ENCODE peak calls at places on chromosomes 5 and 9, in ten cellular contexts. One of them, this sample, is unnamed.
A peak's percentile ranks its signal among the peaks of the same experiment; 100 is the strongest.

GRCh38 chr9:93812410-93812668 is 142.8 kb downstream of the BARX1 start:
- DNase-seq in AG09309: no peak
- DNase-seq in cardiac fibroblast: no peak
- DNase-seq in brain microvascular endothelial cell: no peak
- DNase-seq in HL-60: no peak
- DNase-seq in lower leg skin: peak; percentile 59
- DNase-seq in epithelial cell of esophagus: no peak
- DNase-seq in Peyer's patch: peak; percentile 24
- DNase-seq in neural crest cell: no peak
- DNase-seq in nephron progenitor cell: no peak
- DNase-seq in this sample: no peak

GRCh38 chr9:99358668-99359067 is 136.6 kb downstream of the SEC61B start:
- DNase-seq in HL-60: no peak
- DNase-seq in lower leg skin: no peak
- DNase-seq in brain microvascular endothelial cell: no peak
- DNase-seq in AG09309: no peak
- DNase-seq in neural crest cell: no peak
- DNase-seq in Peyer's patch: no peak
- DNase-seq in epithelial cell of esophagus: no peak
- DNase-seq in cardiac fibroblast: no peak
- DNase-seq in nephron progenitor cell: no peak
- DNase-seq in this sample: no peak

GRCh38 chr9:133955821-133956411 is 36.2 kb downstream of the VAV2 start:
- DNase-seq in brain microvascular endothelial cell: no peak
- DNase-seq in nephron progenitor cell: peak; percentile 60
- DNase-seq in HL-60: no peak
- DNase-seq in neural crest cell: peak; percentile 52
- DNase-seq in Peyer's patch: no peak
- DNase-seq in cardiac fibroblast: peak; percentile 58
- DNase-seq in epithelial cell of esophagus: no peak
- DNase-seq in lower leg skin: no peak
- DNase-seq in AG09309: no peak
- DNase-seq in this sample: no peak

GRCh38 chr5:64958757-64959391 is 190.1 kb downstream of the CWC27 start:
- DNase-seq in AG09309: peak; percentile 18
- DNase-seq in brain microvascular endothelial cell: no peak
- DNase-seq in cardiac fibroblast: peak; percentile 69
- DNase-seq in nephron progenitor cell: no peak
- DNase-seq in Peyer's patch: no peak
- DNase-seq in epithelial cell of esophagus: peak; percentile 34
- DNase-seq in lower leg skin: no peak
- DNase-seq in HL-60: no peak
- DNase-seq in neural crest cell: no peak
- DNase-seq in this sample: no peak

GRCh38 chr9:110875275-110875674 is 163.0 kb downstream of the LPAR1 start:
- DNase-seq in nephron progenitor cell: no peak
- DNase-seq in brain microvascular endothelial cell: no peak
- DNase-seq in AG09309: no peak
- DNase-seq in Peyer's patch: no peak
- DNase-seq in neural crest cell: no peak
- DNase-seq in HL-60: peak; percentile 65
- DNase-seq in lower leg skin: peak; percentile 86
- DNase-seq in epithelial cell of esophagus: no peak
- DNase-seq in cardiac fibroblast: no peak
- DNase-seq in this sample: no peak

GRCh38 chr5:155529366-155529765 is 515.8 kb downstream of the KIF4B start:
- DNase-seq in neural crest cell: peak; percentile 1
- DNase-seq in AG09309: no peak
- DNase-seq in epithelial cell of esophagus: peak; percentile 99
- DNase-seq in Peyer's patch: no peak
- DNase-seq in cardiac fibroblast: no peak
- DNase-seq in lower leg skin: no peak
- DNase-seq in nephron progenitor cell: no peak
- DNase-seq in HL-60: no peak
- DNase-seq in brain microvascular endothelial cell: no peak
- DNase-seq in this sample: no peak

GRCh38 chr9:89234636-89235035 is 56.0 kb upstream of the SHC3 start:
- DNase-seq in Peyer's patch: no peak
- DNase-seq in brain microvascular endothelial cell: no peak
- DNase-seq in cardiac fibroblast: peak; percentile 13
- DNase-seq in neural crest cell: peak; percentile 30
- DNase-seq in nephron progenitor cell: peak; percentile 36
- DNase-seq in epithelial cell of esophagus: peak; percentile 4
- DNase-seq in AG09309: no peak
- DNase-seq in HL-60: no peak
- DNase-seq in lower leg skin: no peak
- DNase-seq in this sample: no peak

GRCh38 chr9:116569111-116569510 is 118.0 kb upstream of the TRIM32 start:
- DNase-seq in nephron progenitor cell: no peak
- DNase-seq in HL-60: no peak
- DNase-seq in Peyer's patch: no peak
- DNase-seq in brain microvascular endothelial cell: no peak
- DNase-seq in lower leg skin: no peak
- DNase-seq in AG09309: no peak
- DNase-seq in cardiac fibroblast: no peak
- DNase-seq in neural crest cell: no peak
- DNase-seq in epithelial cell of esophagus: peak; percentile 84
- DNase-seq in this sample: no peak

GRCh38 chr5:53820119-53820801 is 259.8 kb downstream of the NDUFS4 start:
- DNase-seq in HL-60: no peak
- DNase-seq in nephron progenitor cell: no peak
- DNase-seq in AG09309: no peak
- DNase-seq in epithelial cell of esophagus: no peak
- DNase-seq in neural crest cell: no peak
- DNase-seq in cardiac fibroblast: no peak
- DNase-seq in Peyer's patch: no peak
- DNase-seq in lower leg skin: no peak
- DNase-seq in brain microvascular endothelial cell: no peak
- DNase-seq in this sample: no peak

GRCh38 chr9:17807670-17808282 is 228.9 kb downstream of the SH3GL2 start:
- DNase-seq in Peyer's patch: no peak
- DNase-seq in HL-60: no peak
- DNase-seq in cardiac fibroblast: no peak
- DNase-seq in AG09309: no peak
- DNase-seq in epithelial cell of esophagus: no peak
- DNase-seq in nephron progenitor cell: no peak
- DNase-seq in neural crest cell: no peak
- DNase-seq in lower leg skin: no peak
- DNase-seq in brain microvascular endothelial cell: no peak
- DNase-seq in this sample: no peak

GRCh38 chr5:133840168-133840567 is 128.3 kb downstream of the C5orf15 start:
- DNase-seq in lower leg skin: no peak
- DNase-seq in brain microvascular endothelial cell: no peak
- DNase-seq in cardiac fibroblast: no peak
- DNase-seq in neural crest cell: no peak
- DNase-seq in epithelial cell of esophagus: no peak
- DNase-seq in HL-60: no peak
- DNase-seq in AG09309: no peak
- DNase-seq in Peyer's patch: no peak
- DNase-seq in nephron progenitor cell: no peak
- DNase-seq in this sample: no peak
- TF ChIP-seq CTCF in lower leg skin: no peak
- TF ChIP-seq CTCF in brain microvascular endothelial cell: no peak
- TF ChIP-seq CTCF in cardiac fibroblast: no peak
- TF ChIP-seq CTCF in neural crest cell: no peak
- TF ChIP-seq CTCF in epithelial cell of esophagus: no peak
- TF ChIP-seq CTCF in HL-60: no peak
- TF ChIP-seq CTCF in AG09309: no peak
- TF ChIP-seq CTCF in Peyer's patch: no peak
- TF ChIP-seq CTCF in nephron progenitor cell: no peak
- TF ChIP-seq CTCF in this sample: no peak

DNA sequence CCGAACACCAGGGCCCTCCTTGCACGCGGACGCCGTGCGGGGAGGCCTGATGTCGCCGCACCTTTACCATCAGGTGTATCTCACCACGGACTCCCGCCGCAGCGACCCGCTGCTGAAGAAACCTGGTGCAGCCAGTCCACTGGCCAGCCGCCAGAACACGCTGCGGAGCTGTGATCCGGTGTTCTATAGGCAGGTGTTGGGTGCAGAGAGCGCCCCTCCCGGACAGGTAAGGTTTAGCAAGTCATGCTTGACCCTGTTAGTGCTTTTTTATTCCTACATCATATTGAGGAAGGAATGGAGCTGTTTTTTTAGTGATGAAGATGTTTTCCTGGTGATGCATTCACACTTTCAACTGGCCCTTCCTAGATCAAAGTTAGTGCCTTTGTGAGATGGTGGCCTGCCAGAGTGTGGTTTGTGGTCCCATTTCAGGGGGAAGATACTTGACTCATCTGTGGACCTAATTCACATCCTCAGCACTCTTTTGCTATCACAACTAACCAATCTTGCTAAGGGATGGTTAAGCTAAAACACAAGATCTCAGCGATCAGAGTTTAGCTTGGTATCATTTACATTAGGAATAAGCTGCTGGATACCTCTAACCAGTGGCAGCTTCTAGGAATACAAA is 2.7 kb downstream of the PCDHGC3 start:
- DNase-seq in cardiac fibroblast: no peak
- DNase-seq in nephron progenitor cell: no peak
- DNase-seq in Peyer's patch: peak; percentile 83
- DNase-seq in neural crest cell: no peak
- DNase-seq in epithelial cell of esophagus: peak; percentile 76
- DNase-seq in lower leg skin: peak; percentile 90
- DNase-seq in brain microvascular endothelial cell: no peak
- DNase-seq in HL-60: no peak
- DNase-seq in AG09309: no peak
- DNase-seq in this sample: no peak
- TF ChIP-seq CTCF in cardiac fibroblast: peak; percentile 23
- TF ChIP-seq CTCF in nephron progenitor cell: no peak
- TF ChIP-seq CTCF in Peyer's patch: peak; percentile 26
- TF ChIP-seq CTCF in neural crest cell: peak; percentile 57
- TF ChIP-seq CTCF in epithelial cell of esophagus: peak; percentile 65
- TF ChIP-seq CTCF in lower leg skin: no peak
- TF ChIP-seq CTCF in brain microvascular endothelial cell: peak; percentile 58
- TF ChIP-seq CTCF in HL-60: no peak
- TF ChIP-seq CTCF in AG09309: peak; percentile 46
- TF ChIP-seq CTCF in this sample: peak; percentile 60

GRCh38 chr5:140764177-140765020 is 21.5 kb upstream of the PCDHA1 start:
- DNase-seq in lower leg skin: no peak
- DNase-seq in brain microvascular endothelial cell: no peak
- DNase-seq in Peyer's patch: no peak
- DNase-seq in HL-60: no peak
- DNase-seq in AG09309: no peak
- DNase-seq in neural crest cell: no peak
- DNase-seq in epithelial cell of esophagus: no peak
- DNase-seq in cardiac fibroblast: no peak
- DNase-seq in nephron progenitor cell: no peak
- DNase-seq in this sample: no peak

GRCh38 chr5:140767444-140767843 is 18.5 kb upstream of the PCDHA1 start:
- DNase-seq in cardiac fibroblast: no peak
- DNase-seq in epithelial cell of esophagus: no peak
- DNase-seq in Peyer's patch: no peak
- DNase-seq in lower leg skin: no peak
- DNase-seq in brain microvascular endothelial cell: no peak
- DNase-seq in HL-60: no peak
- DNase-seq in neural crest cell: no peak
- DNase-seq in AG09309: no peak
- DNase-seq in nephron progenitor cell: no peak
- DNase-seq in this sample: no peak
- TF ChIP-seq CTCF in cardiac fibroblast: no peak
- TF ChIP-seq CTCF in epithelial cell of esophagus: no peak
- TF ChIP-seq CTCF in Peyer's patch: no peak
- TF ChIP-seq CTCF in lower leg skin: no peak
- TF ChIP-seq CTCF in brain microvascular endothelial cell: no peak
- TF ChIP-seq CTCF in HL-60: no peak
- TF ChIP-seq CTCF in neural crest cell: no peak
- TF ChIP-seq CTCF in AG09309: no peak
- TF ChIP-seq CTCF in nephron progenitor cell: no peak
- TF ChIP-seq CTCF in this sample: no peak

GRCh38 chr9:22215492-22215891 is 206.4 kb upstream of the CDKN2B start:
- DNase-seq in brain microvascular endothelial cell: no peak
- DNase-seq in epithelial cell of esophagus: no peak
- DNase-seq in Peyer's patch: no peak
- DNase-seq in lower leg skin: no peak
- DNase-seq in cardiac fibroblast: no peak
- DNase-seq in HL-60: no peak
- DNase-seq in neural crest cell: no peak
- DNase-seq in AG09309: no peak
- DNase-seq in nephron progenitor cell: no peak
- DNase-seq in this sample: no peak
- TF ChIP-seq CTCF in brain microvascular endothelial cell: no peak
- TF ChIP-seq CTCF in epithelial cell of esophagus: no peak
- TF ChIP-seq CTCF in Peyer's patch: no peak
- TF ChIP-seq CTCF in lower leg skin: no peak
- TF ChIP-seq CTCF in cardiac fibroblast: no peak
- TF ChIP-seq CTCF in HL-60: no peak
- TF ChIP-seq CTCF in neural crest cell: no peak
- TF ChIP-seq CTCF in AG09309: no peak
- TF ChIP-seq CTCF in nephron progenitor cell: no peak
- TF ChIP-seq CTCF in this sample: no peak

DNA sequence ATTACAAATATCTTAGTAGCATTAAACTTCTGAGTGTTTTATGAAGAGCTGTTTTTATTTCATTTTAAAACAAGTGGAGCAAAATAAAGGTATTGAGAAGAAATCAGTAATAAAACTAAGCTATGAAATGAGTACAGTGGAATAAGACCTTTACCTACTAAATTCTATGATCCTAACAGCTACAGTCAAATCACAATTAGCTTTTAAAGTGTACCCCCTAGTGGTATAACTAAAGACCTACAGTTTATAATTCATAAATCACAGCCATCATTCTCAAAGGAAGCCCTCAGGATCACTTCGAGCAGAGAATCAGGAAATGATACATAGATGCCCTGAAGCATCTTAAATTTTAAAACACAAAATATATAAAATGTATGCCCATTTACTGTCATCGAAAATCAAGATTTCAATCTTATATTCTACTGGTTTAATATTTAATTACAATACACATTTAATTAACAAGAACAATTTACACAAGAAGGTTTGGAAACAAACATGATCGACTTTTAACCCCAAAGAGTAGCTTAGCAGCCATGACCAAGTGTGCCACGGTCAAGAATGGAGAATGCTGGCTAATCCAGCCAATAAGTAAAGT is 12.3 kb downstream of the CCNH start:
- DNase-seq in nephron progenitor cell: no peak
- DNase-seq in AG09309: no peak
- DNase-seq in cardiac fibroblast: peak; percentile 65
- DNase-seq in epithelial cell of esophagus: peak; percentile 40
- DNase-seq in lower leg skin: no peak
- DNase-seq in Peyer's patch: no peak
- DNase-seq in brain microvascular endothelial cell: no peak
- DNase-seq in HL-60: no peak
- DNase-seq in neural crest cell: no peak
- DNase-seq in this sample: no peak
- TF ChIP-seq CTCF in nephron progenitor cell: peak; percentile 58
- TF ChIP-seq CTCF in AG09309: peak; percentile 46
- TF ChIP-seq CTCF in cardiac fibroblast: peak; percentile 52
- TF ChIP-seq CTCF in epithelial cell of esophagus: peak; percentile 37
- TF ChIP-seq CTCF in lower leg skin: no peak
- TF ChIP-seq CTCF in Peyer's patch: peak; percentile 73
- TF ChIP-seq CTCF in brain microvascular endothelial cell: peak; percentile 38
- TF ChIP-seq CTCF in HL-60: no peak
- TF ChIP-seq CTCF in neural crest cell: peak; percentile 80
- TF ChIP-seq CTCF in this sample: peak; percentile 76